ENCODE peak calls at places on chromosomes 5 and 9, in eight cellular contexts. F is SJSA1, B is fibroblast of pulmonary artery, Q is kidney tubule cell, Y is nucleus accumbens, A is MCF 10A, T is anterior cingulate cortex, L is H54. W is an unnamed sample.
A peak's percentile ranks its signal among the peaks of the same experiment; 100 is the strongest.

GRCh38 chr5:969421-969839 is 39.2 kb upstream of the NKD2 start:
- DNase-seq in F (no peak), B (peak; percentile 85), Q (no peak), Y (no peak), A (no peak), T (peak; percentile 59), L (no peak), W (no peak)

GRCh38 chr9:129868571-129869486 is 33.6 kb downstream of the USP20 start:
- DNase-seq in F (no peak), B (no peak), Q (peak; percentile 29), Y (peak; percentile 25), A (no peak), T (no peak), L (no peak), W (no peak)

GRCh38 chr5:96817496-96817895 is 9.8 kb upstream of the ERAP1 start:
- DNase-seq in F (no peak), B (no peak), Q (no peak), Y (no peak), A (no peak), T (peak; percentile 46), L (no peak), W (no peak)

GRCh38 chr5:78361226-78361993 is 993 bp downstream of the SCAMP1 start:
- DNase-seq in F (peak; percentile 41), B (peak; percentile 79), Q (peak; percentile 73), Y (no peak), A (peak; percentile 71), T (no peak), L (peak; percentile 36), W (peak; percentile 35)

GRCh38 chr5:156450778-156451177 is 123.8 kb downstream of the SGCD start:
- DNase-seq in F (no peak), B (no peak), Q (no peak), Y (no peak), A (no peak), T (no peak), L (no peak), W (no peak)

GRCh38 chr5:40171971-40172370 is 507.7 kb upstream of the PTGER4 start:
- DNase-seq in F (no peak), B (peak; percentile 11), Q (peak; percentile 75), Y (no peak), A (peak; percentile 39), T (no peak), L (peak; percentile 16), W (no peak)

GRCh38 chr5:111129938-111130337 is 37.8 kb downstream of the WDR36 start:
- DNase-seq in F (no peak), B (peak; percentile 63), Q (peak; percentile 16), Y (no peak), A (no peak), T (no peak), L (no peak), W (no peak)

GRCh38 chr5:14105717-14106435 is 37.3 kb upstream of the TRIO start:
- DNase-seq in F (peak; percentile 95), B (peak; percentile 88), Q (peak; percentile 97), Y (no peak), A (peak; percentile 77), T (no peak), L (peak; percentile 67), W (peak; percentile 70)

GRCh38 chr5:123951204-123951977 is 439.4 kb downstream of the CSNK1G3 start:
- DNase-seq in F (peak; percentile 85), B (peak; percentile 91), Q (peak; percentile 83), Y (no peak), A (peak; percentile 96), T (no peak), L (peak; percentile 23), W (peak; percentile 65)

W was measured in Calu3.